ENCODE peak calls at places on chromosomes 6 and 20, in eight cellular contexts. F is retina; Z is activated T-cell treated with anti-CD3 and anti-CD28 coated beads for 1 hour; K is HFF-Myc; W is tibial artery; J is NCI-H510A; T is CD8-positive, alpha-beta T cell; Q is IMR-90. S is an unnamed sample.

GRCh38 chr6:33929575-33930288 is 125.9 kb upstream of the MLN start:
- DNase-seq in F (no peak), Z (no peak), K (no peak), W (no peak), J (no peak), T (no peak), Q (no peak), S (no peak)

GRCh38 chr6:2733324-2733723 is 17.4 kb downstream of the MYLK4 start:
- DNase-seq in F (no peak), Z (no peak), K (no peak), W (peak), J (no peak), T (peak), Q (peak), S (no peak)

GRCh38 chr6:31609519-31610406 is 5.3 kb upstream of the AIF1 start:
- DNase-seq in F (no peak), Z (no peak), K (no peak), W (no peak), J (no peak), T (no peak), Q (no peak), S (no peak)

GRCh38 chr20:44540834-44541233 is 19.0 kb upstream of the SERINC3 start:
- DNase-seq in F (no peak), Z (no peak), K (no peak), W (no peak), J (no peak), T (no peak), Q (peak), S (no peak)

GRCh38 chr6:131400054-131400781 is 172.8 kb upstream of the ARG1 start:
- DNase-seq in F (no peak), Z (no peak), K (peak), W (no peak), J (no peak), T (no peak), Q (peak), S (no peak)

GRCh38 chr20:59662161-59662560 is 57.8 kb downstream of the PHACTR3 start:
- DNase-seq in F (no peak), Z (no peak), K (no peak), W (no peak), J (no peak), T (no peak), Q (no peak), S (no peak)

GRCh38 chr20:577167-577791 is 32.8 kb downstream of the TCF15 start:
- DNase-seq in F (peak), Z (no peak), K (peak), W (no peak), J (peak), T (no peak), Q (peak), S (no peak)

GRCh38 chr6:142952614-142953013 is 7.6 kb upstream of the HIVEP2 start:
- DNase-seq in F (no peak), Z (no peak), K (no peak), W (no peak), J (no peak), T (no peak), Q (no peak), S (no peak)

GRCh38 chr6:17768388-17768787 is 61.7 kb upstream of the NUP153 start:
- DNase-seq in F (no peak), Z (no peak), K (peak), W (no peak), J (no peak), T (no peak), Q (peak), S (peak)

GRCh38 chr20:36259177-36259835 is 23.0 kb downstream of the AAR2 start:
- DNase-seq in F (no peak), Z (no peak), K (no peak), W (peak), J (no peak), T (no peak), Q (no peak), S (no peak)

GRCh38 chr20:13525225-13525940 is 113.3 kb downstream of the TASP1 start:
- DNase-seq in F (no peak), Z (no peak), K (peak), W (no peak), J (no peak), T (no peak), Q (peak), S (no peak)

GRCh38 chr6:111122458-111123286 is 35.4 kb downstream of the SLC16A10 start:
- DNase-seq in F (no peak), Z (no peak), K (no peak), W (no peak), J (no peak), T (no peak), Q (no peak), S (no peak)

GRCh38 chr6:36873612-36874011 is 991 bp downstream of the PPIL1 start:
- DNase-seq in F (no peak), Z (no peak), K (no peak), W (no peak), J (peak), T (no peak), Q (no peak), S (no peak)

GRCh38 chr6:14727494-14728395 is 518.1 kb upstream of the JARID2 start:
- DNase-seq in F (no peak), Z (no peak), K (no peak), W (no peak), J (no peak), T (no peak), Q (no peak), S (no peak)

GRCh38 chr6:100194535-100194934 is 200.5 kb upstream of the MCHR2 start:
- DNase-seq in F (no peak), Z (no peak), K (no peak), W (no peak), J (no peak), T (no peak), Q (no peak), S (no peak)

GRCh38 chr6:170180671-170181337 is 110.1 kb downstream of the DLL1 start:
- DNase-seq in F (no peak), Z (no peak), K (no peak), W (peak), J (no peak), T (no peak), Q (no peak), S (no peak)

GRCh38 chr20:539848-540247 is 3.7 kb downstream of the CSNK2A1 start:
- DNase-seq in F (no peak), Z (no peak), K (no peak), W (no peak), J (no peak), T (no peak), Q (peak), S (peak)

GRCh38 chr6:37877373-37878149 is 58.0 kb downstream of the ZFAND3 start:
- DNase-seq in F (no peak), Z (no peak), K (no peak), W (no peak), J (no peak), T (no peak), Q (peak), S (no peak)

GRCh38 chr6:55182016-55182650 is 7.8 kb downstream of the HCRTR2 start:
- DNase-seq in F (no peak), Z (no peak), K (no peak), W (no peak), J (no peak), T (no peak), Q (no peak), S (no peak)

GRCh38 chr6:94673251-94673650 is 904.1 kb upstream of the MANEA start:
- DNase-seq in F (no peak), Z (no peak), K (no peak), W (no peak), J (no peak), T (no peak), Q (no peak), S (no peak)

GRCh38 chr20:38447251-38447661 is 12.1 kb upstream of the SNHG17 start:
- DNase-seq in F (no peak), Z (no peak), K (no peak), W (no peak), J (no peak), T (no peak), Q (no peak), S (no peak)

GRCh38 chr6:157538163-157538562 is 157.2 kb downstream of the ZDHHC14 start:
- DNase-seq in F (no peak), Z (no peak), K (no peak), W (no peak), J (no peak), T (no peak), Q (no peak), S (no peak)